ENCODE peak calls at places on chromosomes 12 and 14, in six cellular contexts. V is HCT116, T is K562, D is HepG2, X is SK-N-SH, B is H1. M is an unnamed sample.

GRCh38 chr14:85463512-85463911 is 66.4 kb upstream of the FLRT2 start:
- DNase-seq in B (no peak), X (no peak), V (no peak), D (no peak), T (no peak), M (no peak)

GRCh38 chr14:23379331-23380196 is 2.7 kb downstream of the CMTM5 start:
- DNase-seq in B (no peak), D (peak), V (peak), X (peak), T (peak), M (peak)

GRCh38 chr12:106461730-106462129 is 104.2 kb downstream of the POLR3B start:
- DNase-seq in X (no peak), V (no peak), D (no peak), B (no peak), T (no peak), M (no peak)

GRCh38 chr14:99586761-99587462 is 17.1 kb downstream of the CCDC85C start:
- DNase-seq in D (no peak), B (no peak), T (no peak), X (no peak), V (no peak), M (no peak)

GRCh38 chr14:68530443-68530842 is 262.4 kb downstream of the ZFP36L1 start:
- DNase-seq in B (no peak), V (no peak), D (no peak), T (no peak), X (no peak), M (no peak)

GRCh38 chr14:87161502-87161901 is 831.5 kb downstream of the GALC start:
- DNase-seq in X (no peak), D (no peak), V (no peak), B (no peak), T (no peak), M (no peak)

GRCh38 chr12:105748806-105749600 is 389.8 kb downstream of the NUAK1 start:
- DNase-seq in B (no peak), D (no peak), X (no peak), V (no peak), T (no peak), M (no peak)

GRCh38 chr12:66156654-66157053 is 13.1 kb downstream of the TMBIM4 start:
- DNase-seq in X (no peak), V (no peak), T (no peak), B (no peak), D (no peak), M (no peak)

GRCh38 chr12:106135075-106135474 is 3.7 kb downstream of the NUAK1 start:
- DNase-seq in T (no peak), D (no peak), X (no peak), B (no peak), V (no peak), M (no peak)

GRCh38 chr12:101697197-101697929 is at the start of gene CHPT1:
- DNase-seq in T (peak), V (no peak), B (peak), D (peak), X (peak), M (peak)

GRCh38 chr12:15996254-15996653 is 85.1 kb downstream of the DERA start:
- DNase-seq in D (no peak), T (no peak), X (no peak), V (no peak), B (no peak), M (peak)

GRCh38 chr14:54798465-54799124 is 104.0 kb downstream of the GCH1 start:
- DNase-seq in B (no peak), T (no peak), V (no peak), D (no peak), X (no peak), M (no peak)

GRCh38 chr12:116594325-116595038 is 35.3 kb downstream of the MAP1LC3B2 start:
- DNase-seq in B (no peak), D (no peak), V (no peak), X (no peak), T (no peak), M (no peak)

GRCh38 chr12:114674201-114675047 is 9.6 kb downstream of the TBX3 start:
- DNase-seq in D (no peak), T (no peak), V (no peak), B (no peak), X (no peak), M (no peak)

GRCh38 chr12:19440019-19440858 is 947 bp downstream of the AEBP2 start:
- DNase-seq in T (peak), B (no peak), X (peak), D (peak), V (peak), M (peak)

GRCh38 chr14:76708028-76708427 is 53.2 kb upstream of the VASH1 start:
- DNase-seq in T (no peak), D (no peak), B (no peak), X (no peak), V (no peak), M (no peak)

GRCh38 chr12:43836455-43836989 is 641 bp downstream of the TMEM117 start:
- DNase-seq in D (peak), B (no peak), V (no peak), X (peak), T (peak), M (no peak)

GRCh38 chr12:102504280-102504679 is 23.9 kb upstream of the IGF1 start:
- DNase-seq in B (no peak), D (no peak), V (no peak), T (no peak), X (no peak), M (no peak)

GRCh38 chr12:124057691-124058090 is 84.7 kb downstream of the ZNF664 start:
- DNase-seq in V (no peak), T (no peak), X (no peak), B (no peak), D (no peak), M (no peak)

GRCh38 chr12:46982629-46983392 is 96.6 kb upstream of the PCED1B start:
- DNase-seq in V (no peak), T (no peak), B (no peak), D (no peak), X (no peak), M (no peak)

GRCh38 chr12:78865297-78865955 is 852 bp downstream of the SYT1 start:
- DNase-seq in X (no peak), D (no peak), V (no peak), B (no peak), T (no peak), M (no peak)

GRCh38 chr12:65962921-65963883 is 138.9 kb downstream of the HMGA2 start:
- DNase-seq in T (peak), B (no peak), V (peak), X (peak), D (no peak), M (peak)

GRCh38 chr12:124351422-124351821 is 56.5 kb downstream of the RFLNA start:
- DNase-seq in B (no peak), T (no peak), D (no peak), X (no peak), V (no peak), M (no peak)

GRCh38 chr12:112381421-112381897 is 772 bp downstream of the HECTD4 start:
- DNase-seq in V (no peak), X (no peak), B (no peak), D (no peak), T (no peak), M (peak)

GRCh38 chr12:9037431-9037830 is 48.1 kb downstream of the KLRG1 start:
- DNase-seq in T (no peak), D (no peak), V (no peak), B (no peak), X (no peak), M (no peak)

GRCh38 chr14:56002876-56003625 is 115.2 kb upstream of the PELI2 start:
- DNase-seq in T (no peak), V (no peak), X (no peak), D (no peak), B (no peak), M (no peak)

GRCh38 chr12:3014641-3015040 is 55.4 kb downstream of the TEAD4 start:
- DNase-seq in B (no peak), X (no peak), T (no peak), D (no peak), V (no peak), M (no peak)

GRCh38 chr12:111056618-111057521 is 136.5 kb upstream of the MYL2 start:
- DNase-seq in V (no peak), T (peak), B (no peak), D (no peak), X (peak), M (no peak)

GRCh38 chr12:12338528-12339168 is 11.4 kb downstream of the MANSC1 start:
- DNase-seq in V (no peak), T (no peak), X (no peak), D (no peak), B (no peak), M (no peak)

GRCh38 chr14:36493761-36494160 is 26.3 kb downstream of the NKX2-1 start:
- DNase-seq in V (no peak), D (no peak), X (no peak), B (no peak), T (no peak), M (no peak)

GRCh38 chr14:68203871-68204270 is 384.3 kb downstream of the RAD51B start:
- DNase-seq in B (no peak), V (no peak), T (no peak), X (no peak), D (no peak), M (no peak)

GRCh38 chr12:11716794-11717532 is 67.5 kb downstream of the ETV6 start:
- DNase-seq in T (no peak), D (no peak), B (no peak), X (peak), V (no peak), M (no peak)

GRCh38 chr14:36784541-36784940 is 122.9 kb downstream of the PAX9 start:
- DNase-seq in B (no peak), X (no peak), V (no peak), T (no peak), D (no peak), M (no peak)

GRCh38 chr12:95766356-95767019 is 24.1 kb downstream of the NTN4 start:
- DNase-seq in X (no peak), B (no peak), T (no peak), D (peak), V (no peak), M (no peak)
- TF ChIP-seq JUND in X (no peak), B (no peak), T (no peak), D (no peak), V (no peak), M (no peak)

GRCh38 chr12:89874146-89874545 is 165.5 kb upstream of the ATP2B1 start:
- DNase-seq in X (no peak), V (no peak), T (peak), B (no peak), D (no peak), M (no peak)
- TF ChIP-seq JUND in X (no peak), V (no peak), T (no peak), B (no peak), D (no peak), M (no peak)

GRCh38 chr12:1357711-1358110 is 236.7 kb downstream of the FBXL14 start:
- DNase-seq in X (no peak), B (no peak), V (no peak), T (no peak), D (no peak), M (no peak)
- TF ChIP-seq JUND in X (no peak), B (no peak), V (no peak), T (no peak), D (no peak), M (no peak)

GRCh38 chr12:121198949-121199348 is 11.0 kb upstream of the P2RX4 start:
- DNase-seq in X (no peak), T (no peak), V (no peak), D (no peak), B (no peak), M (no peak)

GRCh38 chr12:121202407-121203355 is 7.2 kb upstream of the P2RX4 start:
- DNase-seq in D (no peak), T (peak), B (no peak), X (peak), V (no peak), M (peak)

GRCh38 chr12:121196902-121197301 is 13.0 kb upstream of the P2RX4 start:
- DNase-seq in X (no peak), D (no peak), B (no peak), T (no peak), V (no peak), M (no peak)
- TF ChIP-seq JUND in X (no peak), D (no peak), B (no peak), T (no peak), V (no peak), M (no peak)